ENCODE peak calls at places on chromosomes 16 and 17, in ten cellular contexts. B, Z, P, H, A, V, W, K, J and R are unnamed samples.

GRCh38 chr16:58012481-58012880 is 11.3 kb downstream of the USB1 start:
- DNase-seq in B (no peak), Z (no peak), P (no peak), H (no peak), A (no peak), V (no peak), W (no peak), K (no peak), J (no peak), R (no peak)

GRCh38 chr16:15518412-15519351 is 84.3 kb downstream of the BMERB1 start:
- DNase-seq in B (no peak), Z (no peak), P (no peak), H (no peak), A (peak; percentile 41), V (no peak), W (no peak), K (peak; percentile 38), J (peak; percentile 63), R (no peak)

GRCh38 chr17:67258836-67259468 is 14.0 kb upstream of the HELZ start:
- DNase-seq in B (no peak), Z (peak; percentile 49), P (no peak), H (no peak), A (no peak), V (peak; percentile 52), W (no peak), K (no peak), J (no peak), R (no peak)

GRCh38 chr17:36008998-36009665 is 7.8 kb upstream of the CCL15 start:
- DNase-seq in B (no peak), Z (no peak), P (peak; percentile 54), H (no peak), A (no peak), V (no peak), W (no peak), K (no peak), J (no peak), R (no peak)

GRCh38 chr17:60223456-60223855 is 73.7 kb downstream of the CA4 start:
- DNase-seq in B (no peak), Z (no peak), P (no peak), H (no peak), A (no peak), V (no peak), W (no peak), K (no peak), J (no peak), R (no peak)

GRCh38 chr17:30240177-30240576 is 4.7 kb upstream of the SLC6A4 start:
- DNase-seq in B (no peak), Z (no peak), P (no peak), H (no peak), A (no peak), V (no peak), W (no peak), K (no peak), J (no peak), R (no peak)

GRCh38 chr17:45107286-45107685 is 25.0 kb downstream of the PLCD3 start:
- DNase-seq in B (no peak), Z (no peak), P (no peak), H (no peak), A (no peak), V (no peak), W (no peak), K (no peak), J (no peak), R (no peak)

GRCh38 chr16:75222271-75222783 is 3.5 kb downstream of the CTRB1 start:
- DNase-seq in B (no peak), Z (no peak), P (peak; percentile 25), H (no peak), A (no peak), V (no peak), W (no peak), K (no peak), J (no peak), R (no peak)

GRCh38 chr16:733382-734207 is 6.7 kb downstream of the HAGHL start:
- DNase-seq in B (no peak), Z (no peak), P (peak; percentile 79), H (no peak), A (no peak), V (no peak), W (no peak), K (no peak), J (no peak), R (no peak)

GRCh38 chr16:56532714-56533113 is 12.9 kb upstream of the BBS2 start:
- DNase-seq in B (no peak), Z (no peak), P (peak; percentile 67), H (no peak), A (no peak), V (no peak), W (no peak), K (no peak), J (no peak), R (no peak)

GRCh38 chr16:65965632-65966031 is 400.9 kb upstream of the CDH5 start:
- DNase-seq in B (no peak), Z (no peak), P (no peak), H (no peak), A (no peak), V (no peak), W (no peak), K (peak; percentile 52), J (no peak), R (no peak)

GRCh38 chr17:81381632-81382577 is 13.4 kb upstream of the BAHCC1 start:
- DNase-seq in B (no peak), Z (no peak), P (no peak), H (no peak), A (no peak), V (no peak), W (no peak), K (no peak), J (no peak), R (no peak)

GRCh38 chr17:4607773-4608187 is 23.5 kb downstream of the SMTNL2 start:
- DNase-seq in B (peak; percentile 21), Z (no peak), P (no peak), H (no peak), A (peak; percentile 60), V (no peak), W (no peak), K (no peak), J (peak; percentile 91), R (peak; percentile 47)

GRCh38 chr17:37365589-37365988 is 10.2 kb upstream of the C17orf78 start:
- DNase-seq in B (no peak), Z (no peak), P (no peak), H (no peak), A (no peak), V (no peak), W (no peak), K (no peak), J (no peak), R (no peak)

GRCh38 chr17:65586899-65587298 is 25.5 kb upstream of the AXIN2 start:
- DNase-seq in B (no peak), Z (no peak), P (no peak), H (no peak), A (no peak), V (no peak), W (no peak), K (no peak), J (no peak), R (no peak)

GRCh38 chr16:13938480-13938879 is 18.5 kb downstream of the ERCC4 start:
- DNase-seq in B (no peak), Z (no peak), P (no peak), H (no peak), A (no peak), V (no peak), W (no peak), K (no peak), J (no peak), R (no peak)

GRCh38 chr16:30901201-30902069 is 5.0 kb downstream of the CTF1 start:
- DNase-seq in B (no peak), Z (no peak), P (no peak), H (no peak), A (no peak), V (no peak), W (no peak), K (no peak), J (no peak), R (no peak)

GRCh38 chr17:31489295-31490018 is 98.0 kb downstream of the RAB11FIP4 start:
- DNase-seq in B (no peak), Z (no peak), P (peak; percentile 93), H (no peak), A (no peak), V (no peak), W (no peak), K (no peak), J (peak; percentile 38), R (no peak)